ENCODE peak calls at places on chromosomes 7 and 10, in eight cellular contexts. W is adrenal gland, D is H1, O is prostate gland, L is IMR-90, K is tibial nerve, F is uterus, I is NB4. P is an unnamed sample.

GRCh38 chr7:107372298-107372697 is 97.6 kb upstream of the GPR22 start:
- DNase-seq in W (no peak), D (no peak), O (no peak), L (peak), K (no peak), F (no peak), I (no peak), P (no peak)

GRCh38 chr7:107180378-107180777 is 11.6 kb downstream of the HBP1 start:
- DNase-seq in W (peak), D (no peak), O (no peak), L (peak), K (no peak), F (no peak), I (peak), P (peak)

GRCh38 chr10:113300628-113301027 is 252.2 kb upstream of the HABP2 start:
- DNase-seq in W (no peak), D (no peak), O (no peak), L (no peak), K (no peak), F (no peak), I (no peak), P (no peak)

GRCh38 chr7:143452495-143452894 is 9.2 kb downstream of the TAS2R60 start:
- DNase-seq in W (no peak), D (no peak), O (no peak), L (peak), K (no peak), F (no peak), I (no peak), P (no peak)

GRCh38 chr10:128084991-128085390 is 41.2 kb downstream of the MKI67 start:
- DNase-seq in W (no peak), D (no peak), O (no peak), L (no peak), K (no peak), F (no peak), I (no peak), P (no peak)

GRCh38 chr10:12308976-12309375 is 40.4 kb upstream of the CAMK1D start:
- DNase-seq in W (no peak), D (no peak), O (no peak), L (no peak), K (peak), F (no peak), I (no peak), P (no peak)

GRCh38 chr7:46291064-46291463 is 370.0 kb upstream of the IGFBP3 start:
- DNase-seq in W (no peak), D (no peak), O (no peak), L (peak), K (no peak), F (no peak), I (no peak), P (no peak)

GRCh38 chr10:12701696-12702095 is 299.8 kb downstream of the CCDC3 start:
- DNase-seq in W (no peak), D (no peak), O (no peak), L (peak), K (no peak), F (no peak), I (no peak), P (no peak)

GRCh38 chr10:87635498-87636312 is 24.0 kb upstream of the PAPSS2 start:
- DNase-seq in W (peak), D (no peak), O (no peak), L (peak), K (no peak), F (no peak), I (peak), P (no peak)

GRCh38 chr7:31443457-31443856 is 70.4 kb upstream of the ITPRID1 start:
- DNase-seq in W (peak), D (no peak), O (no peak), L (peak), K (no peak), F (no peak), I (peak), P (no peak)

GRCh38 chr10:128178319-128178937 is 52.2 kb upstream of the MKI67 start:
- DNase-seq in W (peak), D (peak), O (no peak), L (peak), K (no peak), F (no peak), I (peak), P (peak)

GRCh38 chr10:71771204-71771603 is 2.1 kb downstream of the VSIR start:
- DNase-seq in W (peak), D (no peak), O (no peak), L (no peak), K (no peak), F (no peak), I (no peak), P (no peak)

GRCh38 chr7:19051767-19052375 is 65.6 kb downstream of the TWIST1 start:
- DNase-seq in W (peak), D (peak), O (peak), L (peak), K (no peak), F (no peak), I (peak), P (peak)

GRCh38 chr10:31083765-31084184 is 52.1 kb upstream of the ZNF438 start:
- DNase-seq in W (peak), D (peak), O (no peak), L (peak), K (no peak), F (no peak), I (peak), P (peak)

GRCh38 chr10:5456563-5456962 is 42.8 kb downstream of the CALML5 start:
- DNase-seq in W (no peak), D (no peak), O (no peak), L (no peak), K (no peak), F (no peak), I (no peak), P (no peak)

GRCh38 chr10:24908793-24909423 is 43.5 kb downstream of the PRTFDC1 start:
- DNase-seq in W (peak), D (no peak), O (no peak), L (peak), K (no peak), F (no peak), I (peak), P (no peak)

GRCh38 chr7:11557627-11558026 is 274.4 kb downstream of the THSD7A start:
- DNase-seq in W (peak), D (no peak), O (no peak), L (no peak), K (no peak), F (no peak), I (peak), P (no peak)

GRCh38 chr10:61472090-61472674 is 19.0 kb upstream of the TMEM26 start:
- DNase-seq in W (no peak), D (no peak), O (no peak), L (no peak), K (no peak), F (no peak), I (no peak), P (no peak)

GRCh38 chr10:112352044-112352443 is 21.9 kb upstream of the ACSL5 start:
- DNase-seq in W (no peak), D (no peak), O (no peak), L (no peak), K (no peak), F (no peak), I (no peak), P (no peak)

GRCh38 chr7:141027043-141027442 is 12.3 kb upstream of the MRPS33 start:
- DNase-seq in W (no peak), D (no peak), O (no peak), L (no peak), K (no peak), F (no peak), I (no peak), P (no peak)

GRCh38 chr7:92135490-92135889 is 1.2 kb upstream of the CYP51A1 start:
- DNase-seq in W (peak), D (no peak), O (peak), L (no peak), K (no peak), F (no peak), I (peak), P (no peak)

GRCh38 chr7:92133737-92134270 is 473 bp downstream of the CYP51A1 start:
- DNase-seq in W (peak), D (peak), O (peak), L (peak), K (peak), F (peak), I (peak), P (peak)

GRCh38 chr7:92135100-92135429 is 788 bp upstream of the CYP51A1 start:
- DNase-seq in W (peak), D (no peak), O (peak), L (no peak), K (no peak), F (no peak), I (no peak), P (peak)

GRCh38 chr7:92133133-92133736 is 1.0 kb downstream of the CYP51A1 start:
- DNase-seq in W (no peak), D (no peak), O (no peak), L (no peak), K (no peak), F (no peak), I (peak), P (no peak)

GRCh38 chr7:92134271-92135099 is at the start of gene CYP51A1:
- DNase-seq in W (peak), D (peak), O (peak), L (peak), K (peak), F (peak), I (peak), P (peak)
- TF ChIP-seq CTCF in W (peak), D (peak), O (peak), L (no peak), K (no peak), F (peak), I (no peak), P (no peak)

DNA sequence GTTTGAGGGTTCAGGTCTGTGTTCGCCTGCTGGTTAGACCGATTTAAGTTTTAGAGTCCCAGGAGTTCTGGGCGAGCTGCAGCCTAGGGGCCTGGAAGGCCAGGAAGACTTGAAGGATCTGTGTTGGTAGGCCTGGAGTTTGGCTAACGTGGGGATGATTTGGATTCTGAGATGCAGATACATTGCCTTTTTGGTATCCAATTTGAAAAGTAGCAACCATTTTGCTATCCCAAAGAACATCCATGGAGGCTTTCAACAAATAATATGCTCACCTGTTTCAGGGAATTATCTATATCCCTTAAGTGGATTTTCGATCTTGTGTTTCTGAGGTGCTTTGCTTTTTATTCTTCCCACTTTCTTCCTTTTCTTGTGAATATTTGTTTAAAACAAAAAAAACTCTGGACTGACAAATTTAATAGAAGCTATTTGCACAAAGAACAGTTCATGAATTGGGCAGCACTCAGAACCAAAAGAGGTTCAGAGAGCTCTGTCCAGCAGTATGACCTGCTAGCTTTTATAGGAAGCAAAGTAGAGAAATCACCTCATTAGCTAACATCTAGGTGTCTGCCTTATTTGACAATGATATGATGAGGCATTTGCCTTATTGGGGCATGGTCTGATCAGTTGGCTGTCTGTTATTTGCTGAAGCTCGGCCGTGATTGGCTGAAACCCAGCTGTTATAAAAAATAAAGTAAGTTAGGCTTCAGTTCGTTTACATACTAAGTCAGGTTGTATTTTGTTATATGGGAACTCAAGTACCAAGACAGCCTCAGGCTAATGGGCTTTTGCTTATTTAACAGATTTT is 686 bp upstream of the TRIM4 start:
- DNase-seq in W (no peak), D (no peak), O (no peak), L (peak), K (no peak), F (no peak), I (peak), P (no peak)
- TF ChIP-seq POLR2A in W (no peak), D (no peak), O (no peak), L (no peak), K (no peak), F (no peak), I (no peak), P (no peak)

GRCh38 chr7:123143206-123143605 is 56.6 kb downstream of the SLC13A1 start:
- DNase-seq in W (no peak), D (no peak), O (no peak), L (no peak), K (no peak), F (no peak), I (no peak), P (no peak)

GRCh38 chr7:123154231-123154860 is 45.4 kb downstream of the SLC13A1 start:
- DNase-seq in W (peak), D (peak), O (peak), L (peak), K (peak), F (peak), I (peak), P (peak)

GRCh38 chr7:123151443-123151842 is 48.3 kb downstream of the SLC13A1 start:
- DNase-seq in W (no peak), D (no peak), O (no peak), L (no peak), K (no peak), F (no peak), I (no peak), P (no peak)

DNA sequence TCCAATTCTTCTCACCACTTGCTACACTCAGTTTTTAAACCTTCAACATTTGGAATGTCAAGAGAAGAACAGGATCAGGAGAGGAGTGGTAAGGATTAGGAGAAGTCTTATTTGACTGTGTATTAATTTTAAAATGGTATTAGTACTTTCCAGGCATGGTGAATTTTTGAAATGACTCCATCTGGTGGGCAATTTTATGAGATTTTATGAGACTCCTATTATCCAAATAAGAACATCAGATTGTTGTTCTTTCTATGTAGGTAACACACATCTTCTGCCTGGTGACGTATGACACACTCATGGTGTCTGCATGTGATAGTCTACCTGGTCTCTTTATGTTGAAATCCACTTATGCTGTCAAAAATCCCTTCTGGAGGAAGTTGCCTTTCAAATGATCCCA is 51.0 kb downstream of the SLC13A1 start:
- DNase-seq in W (no peak), D (no peak), O (no peak), L (no peak), K (no peak), F (no peak), I (no peak), P (no peak)
- TF ChIP-seq CTCF in W (no peak), D (no peak), O (peak), L (no peak), K (no peak), F (no peak), I (no peak), P (no peak)

DNA sequence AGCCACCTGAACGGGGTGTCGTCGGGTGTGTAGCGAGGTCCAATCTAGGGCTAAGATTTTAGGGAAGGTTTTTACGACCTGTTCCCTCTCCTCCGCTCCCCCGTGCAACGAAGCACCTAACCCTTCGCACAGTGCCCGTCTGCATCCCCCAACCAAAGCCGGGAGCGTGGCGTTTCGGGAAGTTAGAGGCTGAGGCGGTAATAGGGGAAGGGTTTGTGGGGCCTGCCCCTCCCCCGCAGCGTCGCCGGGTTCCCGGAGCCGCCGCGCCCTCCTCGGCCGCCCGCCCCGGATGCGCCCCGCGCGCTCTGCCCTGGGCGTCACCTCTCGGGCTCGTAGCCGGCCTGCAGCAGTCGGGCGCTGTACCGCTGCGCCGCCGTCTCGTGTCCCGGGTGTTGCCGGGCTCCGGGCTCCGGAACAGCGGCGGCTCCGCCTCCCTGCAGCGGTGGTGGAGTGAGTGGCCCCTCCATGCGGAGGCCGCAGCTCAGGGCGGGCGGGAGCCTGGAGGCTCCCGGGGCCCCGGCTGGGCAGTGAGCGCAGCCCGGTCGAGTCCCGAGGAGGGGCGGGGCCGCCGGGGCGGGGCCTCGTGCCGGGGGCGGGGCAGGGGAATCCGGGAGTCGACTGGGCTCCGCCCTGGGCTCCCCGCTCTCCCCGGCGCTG is at the start of gene IMPDH1:
- DNase-seq in W (peak), D (peak), O (peak), L (peak), K (peak), F (peak), I (peak), P (peak)
- TF ChIP-seq POLR2A in W (no peak), D (peak), O (peak), L (no peak), K (peak), F (peak), I (peak), P (peak)

GRCh38 chr7:30074422-30075030 is 46.3 kb downstream of the PLEKHA8 start:
- DNase-seq in W (no peak), D (no peak), O (no peak), L (peak), K (no peak), F (no peak), I (peak), P (no peak)
- TF ChIP-seq CTCF in W (no peak), D (no peak), O (peak), L (peak), K (peak), F (peak), I (peak), P (peak)

GRCh38 chr7:150451097-150451793 is 815 bp downstream of the GIMAP8 start:
- DNase-seq in W (peak), D (no peak), O (no peak), L (no peak), K (no peak), F (no peak), I (no peak), P (peak)
- TF ChIP-seq POLR2A in W (no peak), D (no peak), O (no peak), L (no peak), K (no peak), F (no peak), I (no peak), P (peak)

P was measured in transverse colon.